ENCODE peak calls at places on chromosomes 3 and 15, in five cellular contexts. E is upper lobe of left lung, R is kidney, B is tibial artery, D is AG04450. T is an unnamed sample.

GRCh38 chr3:186261638-186262037 is 100.4 kb downstream of the DGKG start:
- DNase-seq in D (no peak), E (no peak), R (no peak), B (no peak), T (no peak)

GRCh38 chr3:9147215-9147895 is 102.1 kb downstream of the SRGAP3 start:
- DNase-seq in B (no peak), E (no peak), R (no peak), D (no peak), T (no peak)

GRCh38 chr3:5162102-5162501 is 25.4 kb upstream of the EDEM1 start:
- DNase-seq in B (no peak), E (no peak), R (no peak), D (peak), T (no peak)

GRCh38 chr3:30347679-30348216 is 258.7 kb upstream of the TGFBR2 start:
- DNase-seq in B (no peak), R (no peak), D (no peak), E (no peak), T (no peak)

GRCh38 chr3:186096295-186096694 is 12.6 kb downstream of the ETV5 start:
- DNase-seq in R (no peak), B (no peak), D (no peak), E (no peak), T (no peak)

GRCh38 chr3:194961555-194961954 is 275.9 kb downstream of the FAM43A start:
- DNase-seq in E (no peak), B (no peak), R (no peak), D (no peak), T (peak)

GRCh38 chr15:68227806-68228142 is 1.8 kb downstream of the CLN6 start:
- DNase-seq in R (no peak), B (peak), D (no peak), E (no peak), T (no peak)

GRCh38 chr3:97957617-97958311 is 14.5 kb downstream of the RIOX2 start:
- DNase-seq in E (peak), R (no peak), D (no peak), B (no peak), T (peak)

GRCh38 chr3:160827516-160827915 is 71.5 kb downstream of the PPM1L start:
- DNase-seq in B (no peak), E (no peak), R (no peak), D (no peak), T (no peak)

GRCh38 chr3:123042413-123042812 is 14.8 kb upstream of the SEMA5B start:
- DNase-seq in E (peak), D (no peak), R (no peak), B (no peak), T (no peak)

GRCh38 chr3:98232489-98232888 is 31.6 kb upstream of the OR5H6 start:
- DNase-seq in E (no peak), R (no peak), D (no peak), B (no peak), T (no peak)

GRCh38 chr3:50390523-50391177 is 31.3 kb upstream of the TMEM115 start:
- DNase-seq in R (no peak), E (peak), D (no peak), B (peak), T (peak)

GRCh38 chr3:115551091-115551490 is 72.2 kb upstream of the GAP43 start:
- DNase-seq in E (no peak), B (no peak), D (no peak), R (no peak), T (no peak)

GRCh38 chr15:84631706-84632272 is 22.3 kb downstream of the WDR73 start:
- DNase-seq in B (no peak), R (no peak), D (no peak), E (no peak), T (no peak)

GRCh38 chr3:72505539-72506430 is 342.5 kb downstream of the SHQ1 start:
- DNase-seq in E (no peak), R (no peak), B (no peak), D (no peak), T (no peak)

GRCh38 chr3:196177567-196177966 is 33.6 kb downstream of the ZDHHC19 start:
- DNase-seq in D (no peak), R (no peak), E (no peak), B (no peak), T (no peak)

GRCh38 chr15:80798911-80799310 is 19.7 kb downstream of the CEMIP start:
- DNase-seq in R (no peak), B (no peak), E (no peak), D (no peak), T (no peak)

GRCh38 chr15:94269954-94270353 is 38.6 kb downstream of the MCTP2 start:
- DNase-seq in B (no peak), R (no peak), E (no peak), D (no peak), T (no peak)

GRCh38 chr3:51110586-51110985 is 274.5 kb upstream of the MANF start:
- DNase-seq in D (no peak), R (no peak), B (no peak), E (no peak), T (no peak)

GRCh38 chr3:141150431-141150830 is 81.2 kb upstream of the PXYLP1 start:
- DNase-seq in D (no peak), B (no peak), E (no peak), R (no peak), T (no peak)

GRCh38 chr3:64443553-64444331 is 218.5 kb upstream of the PRICKLE2 start:
- DNase-seq in E (no peak), D (no peak), B (no peak), R (peak), T (no peak)

GRCh38 chr3:64444619-64445317 is 219.5 kb upstream of the PRICKLE2 start:
- DNase-seq in R (peak), B (no peak), D (no peak), E (no peak), T (no peak)

GRCh38 chr3:64441861-64442260 is 216.6 kb upstream of the PRICKLE2 start:
- DNase-seq in D (no peak), B (no peak), E (peak), R (no peak), T (no peak)

GRCh38 chr3:64449026-64449425 is 223.8 kb upstream of the PRICKLE2 start:
- DNase-seq in E (no peak), R (no peak), B (no peak), D (no peak), T (no peak)

GRCh38 chr3:64445318-64446300 is 220.3 kb upstream of the PRICKLE2 start:
- DNase-seq in D (no peak), R (peak), E (peak), B (no peak), T (no peak)
- H3K27ac ChIP-seq in D (no peak), R (no peak), E (peak), B (no peak), T (no peak)

DNA sequence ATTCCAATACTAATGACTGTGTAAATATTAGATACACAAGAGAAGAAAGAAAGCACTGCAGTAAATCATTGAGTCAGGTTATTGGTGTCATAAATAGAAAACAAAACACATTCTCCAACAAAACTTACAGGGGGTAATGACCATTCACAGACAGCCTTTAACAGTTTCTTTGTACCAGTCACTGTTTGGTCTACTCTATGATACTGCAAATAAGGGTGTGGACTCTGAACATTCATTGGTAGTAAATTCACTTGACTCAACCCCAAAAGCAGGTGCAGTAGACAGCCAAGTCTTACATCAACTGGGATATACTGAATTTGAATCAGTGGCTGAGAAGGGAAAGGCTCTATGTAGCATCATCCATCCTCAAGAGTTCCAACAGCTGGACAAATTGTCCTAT is 463.5 kb downstream of the FOXP1 start:
- DNase-seq in R (no peak), B (no peak), D (no peak), E (no peak), T (no peak)
- H3K27ac ChIP-seq in R (no peak), B (peak), D (no peak), E (no peak), T (no peak)

GRCh38 chr3:107957506-107957905 is 133.3 kb downstream of the CD47 start:
- DNase-seq in E (no peak), B (no peak), D (no peak), R (no peak), T (no peak)
- H3K27ac ChIP-seq in E (peak), B (peak), D (no peak), R (no peak), T (peak)

DNA sequence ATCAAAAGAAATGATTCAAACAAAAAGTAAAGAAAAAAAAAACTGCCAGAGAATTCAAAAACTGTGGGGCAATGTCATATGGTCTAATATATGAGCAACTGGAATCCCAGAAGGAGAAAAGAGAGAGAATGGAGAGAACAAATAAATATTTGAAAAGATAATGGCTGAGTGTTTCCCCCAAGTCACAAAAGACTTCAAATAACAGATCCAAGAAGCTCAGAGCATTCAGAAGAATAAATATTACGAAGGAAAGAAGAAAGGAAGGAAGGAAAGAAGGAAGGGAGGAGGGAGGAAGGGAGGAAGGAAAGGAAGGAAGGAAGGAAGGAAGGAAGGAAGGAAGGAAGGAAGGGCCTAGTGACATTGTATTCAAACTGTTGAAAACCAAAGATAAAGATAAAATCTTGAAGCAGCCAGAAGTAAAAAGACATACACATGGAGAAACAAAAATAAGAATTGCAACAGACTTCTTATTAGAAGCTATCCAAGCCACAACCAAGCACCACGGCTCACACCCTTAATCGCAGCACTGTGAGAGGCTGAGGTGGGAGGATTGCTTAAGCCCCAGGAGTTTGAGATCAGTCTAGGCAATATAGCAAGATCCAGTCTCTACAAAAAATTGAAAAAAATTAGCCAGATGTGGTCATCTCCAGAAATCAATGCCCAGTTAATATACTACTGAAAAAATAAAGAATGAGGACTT is 118.9 kb upstream of the IGSF10 start:
- DNase-seq in E (no peak), R (no peak), B (peak), D (no peak), T (peak)
- H3K27ac ChIP-seq in E (no peak), R (no peak), B (no peak), D (no peak), T (no peak)

GRCh38 chr3:129794319-129795201 is 99.0 kb downstream of the TMCC1 start:
- DNase-seq in D (no peak), E (peak), B (no peak), R (peak), T (peak)
- H3K27ac ChIP-seq in D (no peak), E (peak), B (no peak), R (no peak), T (peak)

DNA sequence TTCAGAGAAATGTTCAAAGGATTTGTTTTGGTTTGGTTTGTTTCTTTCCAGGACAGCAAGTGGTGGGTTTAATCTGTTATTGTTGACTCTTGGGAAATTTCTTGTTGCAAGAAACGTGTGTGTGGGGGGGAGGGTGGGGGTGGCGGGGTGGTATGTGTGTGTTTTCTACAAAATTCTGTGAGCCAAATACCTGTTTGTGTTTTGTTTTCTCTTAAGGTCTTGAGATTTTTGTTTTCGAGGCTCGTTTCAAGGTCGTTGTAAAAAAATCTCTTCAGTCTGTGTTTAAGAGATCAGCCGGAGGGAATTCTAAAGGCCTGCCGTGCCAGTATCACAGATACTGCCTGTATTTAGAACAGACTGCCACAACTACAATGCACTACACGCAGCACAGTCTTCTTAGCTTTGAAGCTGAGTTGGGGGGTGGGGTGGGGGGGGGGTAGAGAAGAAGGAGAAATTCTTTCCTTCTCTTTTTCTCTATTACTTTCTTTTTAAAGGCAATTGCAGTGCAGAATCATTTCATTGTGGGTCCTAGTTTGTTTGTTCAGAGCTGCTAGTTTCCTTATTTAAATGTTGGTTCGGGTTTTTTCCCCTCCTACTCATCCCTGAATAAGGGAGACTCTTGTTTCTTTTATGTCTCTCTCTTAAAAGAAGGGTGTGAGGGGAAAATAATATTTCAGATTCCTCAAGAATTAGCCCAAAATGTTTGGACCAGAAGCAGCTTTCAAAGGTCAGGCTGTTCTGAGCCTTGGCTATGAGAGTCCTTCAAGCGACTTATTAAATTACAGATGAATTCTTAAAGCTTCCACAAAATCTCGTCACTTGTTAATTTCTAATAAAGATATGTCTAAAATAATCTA is 1.4 kb upstream of the BCL6 start:
- DNase-seq in E (no peak), D (no peak), R (no peak), B (no peak), T (no peak)
- H3K27ac ChIP-seq in E (peak), D (no peak), R (peak), B (peak), T (peak)

GRCh38 chr3:89113344-89113743 is 5.9 kb downstream of the EPHA3 start:
- DNase-seq in E (no peak), R (no peak), B (no peak), D (no peak), T (no peak)

GRCh38 chr3:89116486-89116885 is 9.1 kb downstream of the EPHA3 start:
- DNase-seq in D (no peak), E (no peak), R (no peak), B (no peak), T (no peak)

GRCh38 chr3:89114841-89115223 is 7.4 kb downstream of the EPHA3 start:
- DNase-seq in D (no peak), E (no peak), B (no peak), R (no peak), T (no peak)

DNA sequence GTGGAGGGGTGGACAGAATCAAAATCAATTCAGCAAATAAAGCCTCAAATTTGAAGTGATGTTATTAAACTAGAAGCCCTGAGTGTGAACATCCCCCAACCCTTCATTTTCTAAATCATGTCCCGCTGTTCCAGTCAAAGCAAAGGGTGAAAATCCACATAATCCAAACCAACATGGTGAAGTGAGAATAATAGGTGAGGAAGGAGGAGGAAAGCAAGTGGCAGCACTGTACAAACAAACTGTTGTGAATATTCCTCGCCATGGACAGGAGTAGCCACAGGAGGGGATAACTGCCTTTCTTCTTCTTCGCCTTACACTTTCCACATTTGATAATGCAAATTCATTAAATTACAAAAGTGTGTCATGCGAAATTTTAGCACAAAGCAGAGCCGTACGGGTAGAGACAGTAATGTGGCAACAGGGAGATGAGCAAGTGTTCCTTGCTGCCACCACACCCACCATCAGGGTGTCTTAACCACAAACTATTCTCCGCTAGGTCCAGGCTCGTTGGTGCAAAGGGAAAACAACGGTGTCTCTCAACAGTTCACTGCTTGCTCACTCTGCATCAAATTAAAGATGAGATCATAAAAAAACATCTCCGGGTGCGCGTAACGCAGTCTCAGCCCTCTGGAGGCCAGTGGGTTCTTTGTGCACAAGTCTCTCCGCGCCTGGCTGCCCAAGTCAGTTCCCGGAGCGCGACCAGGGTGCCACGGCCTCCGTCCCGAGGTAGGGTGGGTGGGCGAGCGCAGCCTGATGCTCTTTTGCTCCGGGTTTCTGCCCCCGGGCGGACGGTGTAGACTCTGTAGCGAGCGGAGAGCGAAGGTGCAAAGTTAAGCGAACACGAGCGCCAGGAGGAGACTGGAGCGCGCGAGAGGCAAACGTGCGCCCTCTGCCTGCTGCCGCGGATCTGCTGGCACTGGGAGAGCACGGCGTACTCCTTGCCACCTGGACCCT is 6.7 kb downstream of the EPHA3 start:
- DNase-seq in E (peak), R (peak), B (peak), D (no peak), T (peak)
- H3K27ac ChIP-seq in E (no peak), R (no peak), B (peak), D (no peak), T (peak)

GRCh38 chr3:193791041-193792032 is 198.3 kb downstream of the OPA1 start:
- DNase-seq in B (no peak), D (no peak), R (no peak), E (peak), T (no peak)

GRCh38 chr3:193787496-193787870 is 194.5 kb downstream of the OPA1 start:
- DNase-seq in R (no peak), B (no peak), D (no peak), E (no peak), T (no peak)

GRCh38 chr3:193790086-193790990 is 197.3 kb downstream of the OPA1 start:
- DNase-seq in R (no peak), B (no peak), E (no peak), D (no peak), T (no peak)

GRCh38 chr3:193789455-193789854 is 196.4 kb downstream of the OPA1 start:
- DNase-seq in B (no peak), R (no peak), D (no peak), E (no peak), T (no peak)

DNA sequence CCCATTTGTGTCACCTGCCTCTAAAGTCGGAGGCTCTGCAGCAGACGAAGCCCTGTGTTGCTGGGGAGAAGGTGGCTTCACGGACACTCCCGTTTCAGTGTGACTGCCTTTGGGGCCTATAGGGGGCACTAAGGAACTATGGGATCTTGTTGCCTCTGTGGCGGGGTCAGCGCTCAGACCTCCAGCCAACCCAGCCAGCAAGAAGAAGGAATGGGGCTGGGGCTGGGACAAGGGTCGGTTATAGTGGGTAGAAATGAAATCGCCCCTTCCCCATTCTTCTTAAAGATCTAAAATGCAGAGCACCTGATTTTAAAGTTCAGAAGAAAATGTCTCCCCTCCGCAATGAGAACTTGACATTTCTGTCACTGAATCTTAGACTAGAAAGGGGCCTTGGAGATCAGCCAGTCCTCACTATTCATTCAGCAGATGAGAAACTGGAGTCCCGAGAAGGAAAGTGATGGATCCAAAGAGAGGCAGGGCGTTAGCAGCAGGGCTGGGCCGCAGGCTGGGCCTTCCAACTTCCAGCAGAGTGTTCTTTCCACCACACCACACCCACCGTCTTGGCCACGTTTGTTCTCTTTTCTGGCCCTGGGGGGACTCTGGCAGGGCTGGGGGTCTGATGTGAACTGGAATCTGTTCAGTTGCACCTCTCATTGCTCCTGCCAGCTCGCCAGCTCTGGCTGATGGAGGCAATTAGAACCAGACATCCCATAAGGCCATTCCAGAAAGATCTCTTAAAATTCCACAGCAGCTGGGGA is 195.4 kb downstream of the OPA1 start:
- DNase-seq in B (no peak), R (peak), E (peak), D (no peak), T (peak)
- H3K27ac ChIP-seq in B (no peak), R (peak), E (no peak), D (no peak), T (peak)

T was measured in sigmoid colon.